ENCODE peak calls at places on chromosomes 3 and 15, in nine cellular contexts. F is RWPE2; T is upper lobe of left lung; B is aorta; V is CD4-positive, CD25-positive, alpha-beta regulatory T cell; J is body of pancreas; E is CD8-positive, alpha-beta T cell; Y is upper lobe of right lung; O is foreskin keratinocyte. X is an unnamed sample.
A peak's percentile ranks its signal among the peaks of the same experiment; 100 is the strongest.

GRCh38 chr3:160778480-160778879 is 22.4 kb downstream of the PPM1L start:
- ATAC-seq in B (no peak), Y (no peak), V (no peak), T (no peak), J (no peak), O (no peak), F (no peak), E (no peak), X (no peak)

GRCh38 chr3:184156522-184156955 is 1.4 kb downstream of the DVL3 start:
- ATAC-seq in E (no peak), T (peak; percentile 72), B (peak; percentile 78), O (peak; percentile 25), J (peak; percentile 33), F (peak; percentile 55), V (no peak), Y (peak; percentile 60), X (peak; percentile 42)

GRCh38 chr3:164095279-164095678 is 983.0 kb downstream of the SI start:
- ATAC-seq in Y (no peak), O (no peak), E (no peak), V (no peak), B (no peak), T (no peak), J (no peak), F (no peak), X (no peak)

GRCh38 chr3:32817561-32818430 is at the start of gene TRIM71:
- ATAC-seq in Y (peak; percentile 45), O (peak; percentile 23), B (no peak), V (no peak), E (no peak), F (no peak), J (no peak), T (no peak), X (no peak)

GRCh38 chr3:138941259-138941885 is 5.6 kb downstream of the FOXL2 start:
- ATAC-seq in T (no peak), V (no peak), Y (peak; percentile 31), E (no peak), B (no peak), O (peak; percentile 40), J (no peak), F (peak; percentile 24), X (no peak)

GRCh38 chr3:154972951-154973350 is 107.2 kb upstream of the MME start:
- ATAC-seq in Y (no peak), F (no peak), E (no peak), O (no peak), J (no peak), T (no peak), B (no peak), V (no peak), X (no peak)

GRCh38 chr3:30440880-30441279 is 165.5 kb upstream of the TGFBR2 start:
- ATAC-seq in B (peak; percentile 75), F (no peak), E (no peak), O (no peak), J (peak; percentile 92), T (no peak), Y (peak; percentile 59), V (no peak), X (peak; percentile 88)

GRCh38 chr15:43905755-43906154 is 79.0 kb downstream of the WDR76 start:
- ATAC-seq in Y (no peak), T (no peak), J (no peak), V (no peak), O (peak; percentile 52), F (peak; percentile 73), B (no peak), E (no peak), X (no peak)

GRCh38 chr3:42442640-42443039 is 32.2 kb upstream of the LYZL4 start:
- ATAC-seq in F (peak; percentile 13), O (no peak), V (no peak), T (peak; percentile 72), J (no peak), E (no peak), Y (peak; percentile 71), B (no peak), X (no peak)

GRCh38 chr3:62367735-62368704 is 5.3 kb downstream of the FEZF2 start:
- ATAC-seq in B (no peak), E (no peak), T (no peak), Y (no peak), J (no peak), O (no peak), V (no peak), F (no peak), X (no peak)

GRCh38 chr15:54962637-54963036 is 234.1 kb downstream of the RSL24D1 start:
- ATAC-seq in F (no peak), J (no peak), V (no peak), B (no peak), Y (no peak), O (no peak), E (no peak), T (no peak), X (no peak)

GRCh38 chr3:41362638-41363559 is 163.6 kb downstream of the CTNNB1 start:
- ATAC-seq in F (no peak), J (peak; percentile 15), V (no peak), T (no peak), B (no peak), Y (peak; percentile 16), O (peak; percentile 50), E (no peak), X (no peak)

GRCh38 chr3:149763565-149763964 is 11.3 kb upstream of the COMMD2 start:
- ATAC-seq in V (no peak), B (no peak), F (peak; percentile 23), T (no peak), O (no peak), E (no peak), J (no peak), Y (no peak), X (no peak)

GRCh38 chr3:48623851-48624547 is 2.4 kb upstream of the TMEM89 start:
- ATAC-seq in Y (no peak), E (no peak), B (no peak), J (no peak), T (no peak), F (no peak), O (no peak), V (no peak), X (no peak)

GRCh38 chr15:51134416-51135199 is 39.9 kb upstream of the TNFAIP8L3 start:
- ATAC-seq in B (no peak), Y (no peak), E (no peak), O (no peak), T (no peak), F (no peak), V (no peak), J (no peak), X (no peak)

GRCh38 chr3:69588170-69588569 is 151.1 kb upstream of the MITF start:
- ATAC-seq in F (no peak), E (no peak), Y (no peak), O (no peak), V (no peak), J (no peak), B (no peak), T (no peak), X (no peak)

GRCh38 chr3:154040283-154040682 is 80.9 kb upstream of the ARHGEF26 start:
- ATAC-seq in T (no peak), E (no peak), F (peak; percentile 64), Y (peak; percentile 53), V (no peak), J (no peak), O (peak; percentile 80), B (no peak), X (no peak)

GRCh38 chr3:116064646-116065045 is 380.6 kb downstream of the LSAMP start:
- ATAC-seq in F (peak; percentile 20), T (no peak), J (no peak), Y (no peak), V (no peak), E (no peak), O (no peak), B (no peak), X (no peak)

GRCh38 chr15:74869726-74870407 is 3.3 kb downstream of the SCAMP2 start:
- ATAC-seq in Y (peak; percentile 59), O (no peak), T (peak; percentile 61), E (no peak), F (no peak), J (no peak), V (no peak), B (no peak), X (peak; percentile 43)
- H3K27ac ChIP-seq in Y (peak overlapping the region; percentile 71), O (no peak overlapping the region), T (peak overlapping the region; percentile 96), E (peak overlapping the region; percentile 4), F (peak overlapping the region; percentile 74), J (no peak overlapping the region), V (peak overlapping the region; percentile 63), B (no peak overlapping the region), X (peak overlapping the region; percentile 95)

GRCh38 chr3:185335799-185336198 is 27.1 kb upstream of the MAP3K13 start:
- ATAC-seq in O (peak; percentile 87), V (no peak), T (no peak), E (no peak), J (no peak), Y (no peak), B (no peak), F (peak; percentile 86), X (no peak)

GRCh38 chr3:185342458-185343169 is 20.3 kb upstream of the MAP3K13 start:
- ATAC-seq in Y (peak; percentile 75), T (no peak), J (no peak), O (peak; percentile 78), E (no peak), F (peak; percentile 66), B (no peak), V (no peak), X (no peak)

GRCh38 chr3:185341616-185342457 is 21.1 kb upstream of the MAP3K13 start:
- ATAC-seq in F (peak; percentile 36), B (no peak), E (no peak), V (no peak), J (no peak), Y (peak; percentile 30), O (peak; percentile 41), T (no peak), X (no peak)

GRCh38 chr3:185337231-185337816 is 25.6 kb upstream of the MAP3K13 start:
- ATAC-seq in V (no peak), O (peak; percentile 22), B (no peak), J (peak; percentile 86), T (no peak), F (peak; percentile 26), E (no peak), Y (no peak), X (no peak)

DNA sequence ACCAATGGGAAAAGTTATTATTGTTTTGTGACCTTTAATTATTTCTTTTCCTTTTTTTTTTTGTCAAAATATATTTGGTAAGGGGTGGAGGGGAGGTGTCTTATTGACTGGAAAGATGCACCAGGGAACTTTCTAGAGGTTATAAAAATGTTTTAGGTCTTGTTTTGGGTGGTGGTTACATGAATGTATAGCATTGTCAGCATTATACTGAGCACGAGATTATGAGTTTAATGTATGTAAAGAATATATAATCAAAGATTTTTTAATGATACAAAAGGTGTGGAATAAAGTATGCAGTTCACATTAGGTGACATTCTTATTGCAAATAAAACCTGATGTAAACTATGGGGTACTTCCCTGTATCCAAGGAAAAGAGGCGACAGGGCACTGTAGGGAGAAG is 23.0 kb upstream of the MAP3K13 start:
- ATAC-seq in Y (no peak), T (no peak), O (no peak), F (no peak), B (no peak), E (no peak), V (no peak), J (no peak), X (no peak)
- H3K4me1 ChIP-seq in Y (peaks cover 9% of the 10 kb centered on the region), T (peaks cover 9% of the 10 kb centered on the region), O (peaks cover 17% of the 10 kb centered on the region), F (peaks cover 49% of the 10 kb centered on the region), B (no peaks in the 10 kb centered on the region), E (no peaks in the 10 kb centered on the region), V (no peaks in the 10 kb centered on the region), J (peaks cover 65% of the 10 kb centered on the region), X (no peaks in the 10 kb centered on the region)

GRCh38 chr15:64379216-64379960 is 1.9 kb downstream of the PCLAF start:
- ATAC-seq in B (no peak), V (no peak), E (no peak), Y (no peak), T (no peak), J (no peak), F (no peak), O (no peak), X (no peak)
- H3K27ac ChIP-seq in B (no peak overlapping the region), V (no peak overlapping the region), E (no peak overlapping the region), Y (no peak overlapping the region), T (no peak overlapping the region), J (no peak overlapping the region), F (peak overlapping the region; percentile 6), O (no peak overlapping the region), X (no peak overlapping the region)

GRCh38 chr15:60589728-60590127 is 110.8 kb upstream of the ICE2 start:
- ATAC-seq in V (no peak), B (no peak), J (no peak), E (no peak), T (no peak), F (no peak), O (no peak), Y (no peak), X (no peak)
- H3K4me1 ChIP-seq in V (peaks cover 64% of the 10 kb centered on the region), B (peaks cover 3% of the 10 kb centered on the region), J (peaks cover 49% of the 10 kb centered on the region), E (peaks cover 60% of the 10 kb centered on the region), T (peaks cover 12% of the 10 kb centered on the region), F (peaks cover 16% of the 10 kb centered on the region), O (peaks cover 36% of the 10 kb centered on the region), Y (no peaks in the 10 kb centered on the region), X (peaks cover 7% of the 10 kb centered on the region)

X was measured in gastroesophageal sphincter.